ENCODE peak calls at places on chromosomes 1 and 21, in ten cellular contexts. One of them, this sample, is unnamed. For H3K36me3 and H3K27me3, the result is how much of the 10 kb centered on the place peaks cover.

GRCh38 chr1:176531896-176532892 is 69.2 kb downstream of the PAPPA2 start:
- DNase-seq in breast epithelium: no peak
- DNase-seq in heart left ventricle: no peak
- DNase-seq in IMR-90: no peak
- DNase-seq in body of pancreas: peak
- DNase-seq in ovary: no peak
- DNase-seq in right lobe of liver: no peak
- DNase-seq in Peyer's patch: no peak
- DNase-seq in endothelial cell of umbilical vein: no peak
- DNase-seq in esophagus muscularis mucosa: no peak
- DNase-seq in this sample: no peak

GRCh38 chr1:4586611-4587010 is 67.8 kb upstream of the AJAP1 start:
- DNase-seq in breast epithelium: no peak
- DNase-seq in heart left ventricle: no peak
- DNase-seq in IMR-90: no peak
- DNase-seq in body of pancreas: no peak
- DNase-seq in ovary: no peak
- DNase-seq in right lobe of liver: no peak
- DNase-seq in Peyer's patch: no peak
- DNase-seq in endothelial cell of umbilical vein: no peak
- DNase-seq in esophagus muscularis mucosa: no peak
- DNase-seq in this sample: no peak

GRCh38 chr1:160084771-160085321 is 3.5 kb downstream of the KCNJ9 start:
- DNase-seq in breast epithelium: no peak
- DNase-seq in heart left ventricle: no peak
- DNase-seq in IMR-90: no peak
- DNase-seq in body of pancreas: no peak
- DNase-seq in ovary: no peak
- DNase-seq in right lobe of liver: no peak
- DNase-seq in Peyer's patch: no peak
- DNase-seq in endothelial cell of umbilical vein: no peak
- DNase-seq in esophagus muscularis mucosa: no peak
- DNase-seq in this sample: no peak

GRCh38 chr1:117683571-117684285 is 77.9 kb downstream of the TENT5C start:
- DNase-seq in breast epithelium: no peak
- DNase-seq in heart left ventricle: no peak
- DNase-seq in IMR-90: peak
- DNase-seq in body of pancreas: no peak
- DNase-seq in ovary: no peak
- DNase-seq in right lobe of liver: no peak
- DNase-seq in Peyer's patch: no peak
- DNase-seq in endothelial cell of umbilical vein: no peak
- DNase-seq in esophagus muscularis mucosa: no peak
- DNase-seq in this sample: no peak

GRCh38 chr1:204065174-204065985 is 7.5 kb upstream of the SOX13 start:
- DNase-seq in breast epithelium: no peak
- DNase-seq in heart left ventricle: peak
- DNase-seq in IMR-90: peak
- DNase-seq in body of pancreas: peak
- DNase-seq in ovary: peak
- DNase-seq in right lobe of liver: peak
- DNase-seq in Peyer's patch: no peak
- DNase-seq in endothelial cell of umbilical vein: peak
- DNase-seq in esophagus muscularis mucosa: no peak
- DNase-seq in this sample: no peak

GRCh38 chr1:117527566-117528102 is 78.2 kb upstream of the TENT5C start:
- DNase-seq in breast epithelium: no peak
- DNase-seq in heart left ventricle: no peak
- DNase-seq in IMR-90: peak
- DNase-seq in body of pancreas: no peak
- DNase-seq in ovary: no peak
- DNase-seq in right lobe of liver: no peak
- DNase-seq in Peyer's patch: no peak
- DNase-seq in endothelial cell of umbilical vein: no peak
- DNase-seq in esophagus muscularis mucosa: no peak
- DNase-seq in this sample: no peak

GRCh38 chr1:54273092-54273836 is 73.3 kb downstream of the MRPL37 start:
- DNase-seq in breast epithelium: peak
- DNase-seq in heart left ventricle: peak
- DNase-seq in IMR-90: peak
- DNase-seq in body of pancreas: peak
- DNase-seq in ovary: peak
- DNase-seq in right lobe of liver: peak
- DNase-seq in Peyer's patch: no peak
- DNase-seq in endothelial cell of umbilical vein: peak
- DNase-seq in esophagus muscularis mucosa: peak
- DNase-seq in this sample: peak

GRCh38 chr1:210686841-210687240 is 358.1 kb downstream of the HHAT start:
- DNase-seq in breast epithelium: no peak
- DNase-seq in heart left ventricle: no peak
- DNase-seq in IMR-90: no peak
- DNase-seq in body of pancreas: no peak
- DNase-seq in ovary: no peak
- DNase-seq in right lobe of liver: no peak
- DNase-seq in Peyer's patch: no peak
- DNase-seq in endothelial cell of umbilical vein: no peak
- DNase-seq in esophagus muscularis mucosa: no peak
- DNase-seq in this sample: no peak

GRCh38 chr1:24643362-24644346 is 552 bp downstream of the SRRM1 start:
- DNase-seq in breast epithelium: no peak
- DNase-seq in heart left ventricle: no peak
- DNase-seq in IMR-90: no peak
- DNase-seq in body of pancreas: peak
- DNase-seq in ovary: no peak
- DNase-seq in right lobe of liver: no peak
- DNase-seq in Peyer's patch: no peak
- DNase-seq in endothelial cell of umbilical vein: peak
- DNase-seq in esophagus muscularis mucosa: no peak
- DNase-seq in this sample: no peak

GRCh38 chr1:175209493-175209921 is 16.9 kb upstream of the KIAA0040 start:
- DNase-seq in breast epithelium: no peak
- DNase-seq in heart left ventricle: no peak
- DNase-seq in IMR-90: no peak
- DNase-seq in body of pancreas: no peak
- DNase-seq in ovary: no peak
- DNase-seq in right lobe of liver: no peak
- DNase-seq in Peyer's patch: no peak
- DNase-seq in endothelial cell of umbilical vein: no peak
- DNase-seq in esophagus muscularis mucosa: no peak
- DNase-seq in this sample: no peak

GRCh38 chr1:181704556-181704955 is 221.2 kb downstream of the CACNA1E start:
- DNase-seq in breast epithelium: no peak
- DNase-seq in heart left ventricle: no peak
- DNase-seq in IMR-90: no peak
- DNase-seq in body of pancreas: no peak
- DNase-seq in ovary: no peak
- DNase-seq in right lobe of liver: no peak
- DNase-seq in Peyer's patch: no peak
- DNase-seq in endothelial cell of umbilical vein: no peak
- DNase-seq in esophagus muscularis mucosa: peak
- DNase-seq in this sample: peak

GRCh38 chr21:41836166-41837015 is 42.8 kb downstream of the PRDM15 start:
- DNase-seq in breast epithelium: no peak
- DNase-seq in heart left ventricle: no peak
- DNase-seq in IMR-90: no peak
- DNase-seq in body of pancreas: no peak
- DNase-seq in ovary: no peak
- DNase-seq in right lobe of liver: no peak
- DNase-seq in Peyer's patch: peak
- DNase-seq in endothelial cell of umbilical vein: no peak
- DNase-seq in esophagus muscularis mucosa: no peak
- DNase-seq in this sample: no peak

GRCh38 chr1:151581946-151582345 is 29.9 kb upstream of the SNX27 start:
- DNase-seq in breast epithelium: no peak
- DNase-seq in heart left ventricle: no peak
- DNase-seq in IMR-90: no peak
- DNase-seq in body of pancreas: no peak
- DNase-seq in ovary: no peak
- DNase-seq in right lobe of liver: no peak
- DNase-seq in Peyer's patch: no peak
- DNase-seq in endothelial cell of umbilical vein: no peak
- DNase-seq in esophagus muscularis mucosa: no peak
- DNase-seq in this sample: peak

GRCh38 chr1:96643519-96643918 is 78.1 kb upstream of the PTBP2 start:
- DNase-seq in breast epithelium: no peak
- DNase-seq in heart left ventricle: no peak
- DNase-seq in IMR-90: no peak
- DNase-seq in body of pancreas: no peak
- DNase-seq in ovary: no peak
- DNase-seq in right lobe of liver: no peak
- DNase-seq in Peyer's patch: no peak
- DNase-seq in endothelial cell of umbilical vein: no peak
- DNase-seq in esophagus muscularis mucosa: no peak
- DNase-seq in this sample: no peak
- H3K36me3 ChIP-seq in breast epithelium: under half
- H3K36me3 ChIP-seq in heart left ventricle: under half
- H3K36me3 ChIP-seq in IMR-90: under half
- H3K36me3 ChIP-seq in body of pancreas: under half
- H3K36me3 ChIP-seq in ovary: under half
- H3K36me3 ChIP-seq in right lobe of liver: under half
- H3K36me3 ChIP-seq in Peyer's patch: under half
- H3K36me3 ChIP-seq in endothelial cell of umbilical vein: under half
- H3K36me3 ChIP-seq in esophagus muscularis mucosa: under half
- H3K36me3 ChIP-seq in this sample: under half

GRCh38 chr1:228445867-228446584 is 29.4 kb upstream of the TRIM17 start:
- DNase-seq in breast epithelium: no peak
- DNase-seq in heart left ventricle: no peak
- DNase-seq in IMR-90: peak
- DNase-seq in body of pancreas: peak
- DNase-seq in ovary: no peak
- DNase-seq in right lobe of liver: no peak
- DNase-seq in Peyer's patch: no peak
- DNase-seq in endothelial cell of umbilical vein: peak
- DNase-seq in esophagus muscularis mucosa: no peak
- DNase-seq in this sample: no peak
- H3K27me3 ChIP-seq in breast epithelium: under half
- H3K27me3 ChIP-seq in heart left ventricle: under half
- H3K27me3 ChIP-seq in IMR-90: under half
- H3K27me3 ChIP-seq in body of pancreas: under half
- H3K27me3 ChIP-seq in ovary: under half
- H3K27me3 ChIP-seq in right lobe of liver: under half
- H3K27me3 ChIP-seq in Peyer's patch: under half
- H3K27me3 ChIP-seq in endothelial cell of umbilical vein: under half
- H3K27me3 ChIP-seq in esophagus muscularis mucosa: under half
- H3K27me3 ChIP-seq in this sample: under half

GRCh38 chr1:172122381-172122780 is 281.1 kb downstream of the DNM3 start:
- DNase-seq in breast epithelium: no peak
- DNase-seq in heart left ventricle: no peak
- DNase-seq in IMR-90: no peak
- DNase-seq in body of pancreas: no peak
- DNase-seq in ovary: no peak
- DNase-seq in right lobe of liver: no peak
- DNase-seq in Peyer's patch: no peak
- DNase-seq in endothelial cell of umbilical vein: no peak
- DNase-seq in esophagus muscularis mucosa: no peak
- DNase-seq in this sample: no peak

GRCh38 chr1:172121071-172121717 is 279.9 kb downstream of the DNM3 start:
- DNase-seq in breast epithelium: no peak
- DNase-seq in heart left ventricle: no peak
- DNase-seq in IMR-90: no peak
- DNase-seq in body of pancreas: no peak
- DNase-seq in ovary: no peak
- DNase-seq in right lobe of liver: no peak
- DNase-seq in Peyer's patch: no peak
- DNase-seq in endothelial cell of umbilical vein: no peak
- DNase-seq in esophagus muscularis mucosa: no peak
- DNase-seq in this sample: no peak

GRCh38 chr1:172118618-172119017 is 277.3 kb downstream of the DNM3 start:
- DNase-seq in breast epithelium: no peak
- DNase-seq in heart left ventricle: no peak
- DNase-seq in IMR-90: no peak
- DNase-seq in body of pancreas: no peak
- DNase-seq in ovary: no peak
- DNase-seq in right lobe of liver: no peak
- DNase-seq in Peyer's patch: no peak
- DNase-seq in endothelial cell of umbilical vein: no peak
- DNase-seq in esophagus muscularis mucosa: no peak
- DNase-seq in this sample: no peak

GRCh38 chr1:172119184-172119583 is 277.9 kb downstream of the DNM3 start:
- DNase-seq in breast epithelium: no peak
- DNase-seq in heart left ventricle: no peak
- DNase-seq in IMR-90: no peak
- DNase-seq in body of pancreas: no peak
- DNase-seq in ovary: no peak
- DNase-seq in right lobe of liver: no peak
- DNase-seq in Peyer's patch: no peak
- DNase-seq in endothelial cell of umbilical vein: no peak
- DNase-seq in esophagus muscularis mucosa: no peak
- DNase-seq in this sample: no peak

DNA sequence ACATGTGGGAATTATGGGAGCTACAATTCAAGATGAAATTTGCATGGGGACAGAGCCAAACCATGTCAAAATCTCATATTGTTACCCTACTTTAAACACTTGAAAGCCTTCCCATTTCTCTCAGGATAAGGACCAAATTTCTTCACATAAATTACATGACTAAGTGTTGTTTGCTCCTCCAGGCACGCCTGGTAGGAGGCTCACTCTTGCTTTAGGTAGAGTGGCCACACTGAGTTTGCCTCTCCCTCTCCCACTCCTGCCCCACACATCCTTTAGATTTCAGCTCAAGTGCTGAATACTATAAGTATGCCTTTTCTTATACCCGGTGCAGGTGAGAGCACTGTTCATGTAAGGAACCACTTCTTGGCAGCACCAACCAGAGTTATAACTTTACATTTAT is 279.1 kb downstream of the DNM3 start:
- DNase-seq in breast epithelium: no peak
- DNase-seq in heart left ventricle: no peak
- DNase-seq in IMR-90: no peak
- DNase-seq in body of pancreas: no peak
- DNase-seq in ovary: no peak
- DNase-seq in right lobe of liver: no peak
- DNase-seq in Peyer's patch: no peak
- DNase-seq in endothelial cell of umbilical vein: no peak
- DNase-seq in esophagus muscularis mucosa: no peak
- DNase-seq in this sample: no peak
- TF ChIP-seq POLR2A in breast epithelium: no peak
- TF ChIP-seq POLR2A in heart left ventricle: no peak
- TF ChIP-seq POLR2A in IMR-90: no peak
- TF ChIP-seq POLR2A in body of pancreas: no peak
- TF ChIP-seq POLR2A in ovary: no peak
- TF ChIP-seq POLR2A in right lobe of liver: no peak
- TF ChIP-seq POLR2A in Peyer's patch: no peak
- TF ChIP-seq POLR2A in endothelial cell of umbilical vein: no peak
- TF ChIP-seq POLR2A in esophagus muscularis mucosa: no peak
- TF ChIP-seq POLR2A in this sample: no peak

DNA sequence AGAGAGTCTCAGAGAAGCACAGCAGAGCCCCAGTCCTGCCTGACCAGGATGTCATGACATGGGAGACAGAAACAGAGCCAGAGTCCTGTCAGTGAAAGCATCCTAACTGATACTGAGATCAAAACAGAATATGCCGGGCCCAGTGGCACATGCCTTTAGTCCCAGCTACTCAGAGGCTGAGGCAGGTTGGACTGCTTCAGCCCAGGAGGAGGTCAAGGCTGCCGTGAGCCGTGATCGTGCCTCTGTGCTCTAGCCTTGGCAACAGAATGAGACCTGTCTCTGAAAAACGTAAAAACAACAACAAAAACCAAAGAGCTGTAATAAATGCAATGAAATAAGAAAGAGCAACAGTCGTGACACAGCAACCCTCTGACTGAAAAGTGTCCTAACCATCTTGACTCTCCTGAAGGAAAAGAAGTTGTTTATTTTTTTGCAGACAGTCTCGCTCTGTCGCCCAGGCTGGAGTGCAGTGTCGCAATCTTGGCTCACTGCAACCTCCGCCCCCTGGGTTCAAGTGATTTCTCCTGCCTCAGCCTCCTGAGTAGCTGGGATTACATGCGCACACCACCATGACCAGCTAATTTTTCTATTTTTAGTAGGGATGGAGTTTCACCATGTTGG is 189.2 kb downstream of the SLC45A1 start:
- DNase-seq in breast epithelium: no peak
- DNase-seq in heart left ventricle: no peak
- DNase-seq in IMR-90: no peak
- DNase-seq in body of pancreas: no peak
- DNase-seq in ovary: peak
- DNase-seq in right lobe of liver: no peak
- DNase-seq in Peyer's patch: no peak
- DNase-seq in endothelial cell of umbilical vein: no peak
- DNase-seq in esophagus muscularis mucosa: no peak
- DNase-seq in this sample: no peak
- H3K36me3 ChIP-seq in breast epithelium: under half
- H3K36me3 ChIP-seq in heart left ventricle: under half
- H3K36me3 ChIP-seq in IMR-90: under half
- H3K36me3 ChIP-seq in body of pancreas: under half
- H3K36me3 ChIP-seq in ovary: under half
- H3K36me3 ChIP-seq in right lobe of liver: under half
- H3K36me3 ChIP-seq in Peyer's patch: under half
- H3K36me3 ChIP-seq in endothelial cell of umbilical vein: under half
- H3K36me3 ChIP-seq in esophagus muscularis mucosa: under half
- H3K36me3 ChIP-seq in this sample: under half